ENCODE peak calls at places on chromosomes 11 and 22, in six cellular contexts. W, Z, Q, I, Y and J are unnamed samples.

GRCh38 chr11:79440451-79441158 is at the start of gene TENM4:
- DNase-seq in W (peak), Z (peak), Q (peak), I (peak), Y (peak), J (no peak)

GRCh38 chr11:72684236-72684912 is 10.2 kb upstream of the PDE2A start:
- DNase-seq in W (peak), Z (peak), Q (peak), I (peak), Y (no peak), J (peak)

GRCh38 chr11:9765320-9766101 is 101.6 kb downstream of the SWAP70 start:
- DNase-seq in W (no peak), Z (no peak), Q (no peak), I (peak), Y (no peak), J (no peak)

GRCh38 chr22:34324763-34325162 is 404.5 kb upstream of the LARGE1 start:
- DNase-seq in W (no peak), Z (no peak), Q (no peak), I (no peak), Y (no peak), J (no peak)

GRCh38 chr22:19959043-19959586 is 17.5 kb upstream of the TXNRD2 start:
- DNase-seq in W (no peak), Z (no peak), Q (peak), I (peak), Y (no peak), J (peak)

GRCh38 chr11:74090701-74091100 is 80.1 kb downstream of the C2CD3 start:
- DNase-seq in W (no peak), Z (no peak), Q (no peak), I (no peak), Y (no peak), J (peak)

GRCh38 chr11:60915250-60915914 is 1.4 kb downstream of the TMEM109 start:
- DNase-seq in W (peak), Z (peak), Q (no peak), I (peak), Y (no peak), J (peak)

GRCh38 chr11:134270250-134270714 is 5.9 kb upstream of the GLB1L3 start:
- DNase-seq in W (no peak), Z (peak), Q (no peak), I (peak), Y (no peak), J (no peak)

GRCh38 chr11:111538407-111539114 is 2.0 kb upstream of the LAYN start:
- DNase-seq in W (peak), Z (peak), Q (no peak), I (no peak), Y (no peak), J (no peak)

GRCh38 chr22:39634530-39635399 is 64.2 kb downstream of the CACNA1I start:
- DNase-seq in W (no peak), Z (no peak), Q (no peak), I (peak), Y (peak), J (peak)

GRCh38 chr11:85672111-85672875 is 7.4 kb upstream of the CREBZF start:
- DNase-seq in W (no peak), Z (no peak), Q (no peak), I (no peak), Y (no peak), J (no peak)

GRCh38 chr11:13368041-13368446 is 90.5 kb downstream of the BMAL1 start:
- DNase-seq in W (no peak), Z (no peak), Q (no peak), I (no peak), Y (no peak), J (no peak)

GRCh38 chr22:47600791-47601400 is 838.4 kb downstream of the TBC1D22A start:
- DNase-seq in W (no peak), Z (no peak), Q (no peak), I (no peak), Y (no peak), J (no peak)

GRCh38 chr22:33605201-33605600 is 315.1 kb downstream of the LARGE1 start:
- DNase-seq in W (no peak), Z (no peak), Q (no peak), I (no peak), Y (peak), J (no peak)

GRCh38 chr11:72582206-72583176 is 91.7 kb downstream of the PDE2A start:
- DNase-seq in W (no peak), Z (no peak), Q (no peak), I (peak), Y (no peak), J (no peak)

GRCh38 chr22:48975886-48976285 is 851.8 kb downstream of the BRD1 start:
- DNase-seq in W (no peak), Z (no peak), Q (no peak), I (no peak), Y (no peak), J (no peak)

GRCh38 chr22:23093090-23093788 is 22.9 kb downstream of the GNAZ start:
- DNase-seq in W (no peak), Z (no peak), Q (no peak), I (no peak), Y (no peak), J (no peak)

GRCh38 chr11:1116666-1117390 is 40.9 kb upstream of the MUC5AC start:
- DNase-seq in W (no peak), Z (no peak), Q (no peak), I (peak), Y (no peak), J (no peak)

GRCh38 chr22:35842954-35843353 is 125.3 kb downstream of the APOL5 start:
- DNase-seq in W (peak), Z (peak), Q (no peak), I (peak), Y (no peak), J (peak)

GRCh38 chr22:50246242-50247175 is 1.7 kb upstream of the TUBGCP6 start:
- DNase-seq in W (no peak), Z (no peak), Q (no peak), I (no peak), Y (no peak), J (peak)

GRCh38 chr11:45560153-45560934 is 105.1 kb downstream of the CHST1 start:
- DNase-seq in W (no peak), Z (no peak), Q (no peak), I (no peak), Y (no peak), J (no peak)

GRCh38 chr11:61347916-61348461 is 13.7 kb downstream of the CYB561A3 start:
- DNase-seq in W (no peak), Z (no peak), Q (no peak), I (no peak), Y (no peak), J (no peak)

GRCh38 chr22:18731075-18731666 is 119.5 kb upstream of the RIMBP3 start:
- DNase-seq in W (no peak), Z (no peak), Q (no peak), I (no peak), Y (no peak), J (no peak)

GRCh38 chr11:32056445-32056844 is 34.4 kb upstream of the RCN1 start:
- DNase-seq in W (no peak), Z (no peak), Q (no peak), I (no peak), Y (peak), J (no peak)

GRCh38 chr11:57644748-57645715 is 4.7 kb downstream of the YPEL4 start:
- DNase-seq in W (peak), Z (peak), Q (peak), I (peak), Y (no peak), J (peak)

GRCh38 chr11:35235944-35236666 is 97.1 kb downstream of the CD44 start:
- DNase-seq in W (no peak), Z (no peak), Q (no peak), I (no peak), Y (peak), J (peak)

GRCh38 chr11:70352601-70353000 is 45.7 kb upstream of the CTTN start:
- DNase-seq in W (no peak), Z (no peak), Q (no peak), I (no peak), Y (no peak), J (no peak)

GRCh38 chr11:37502202-37502601 is 904.2 kb upstream of the RAG2 start:
- DNase-seq in W (peak), Z (peak), Q (no peak), I (no peak), Y (no peak), J (no peak)

GRCh38 chr11:12890476-12890875 is 118.6 kb upstream of the RASSF10 start:
- DNase-seq in W (no peak), Z (no peak), Q (no peak), I (no peak), Y (no peak), J (no peak)

GRCh38 chr22:40679249-40679963 is at the start of gene MCHR1:
- DNase-seq in W (no peak), Z (no peak), Q (no peak), I (peak), Y (no peak), J (no peak)

GRCh38 chr11:28983780-28984179 is 875.6 kb downstream of the METTL15 start:
- DNase-seq in W (no peak), Z (no peak), Q (no peak), I (no peak), Y (no peak), J (no peak)

GRCh38 chr11:64088159-64089026 is 52.7 kb downstream of the FLRT1 start:
- DNase-seq in W (peak), Z (no peak), Q (no peak), I (peak), Y (no peak), J (no peak)
- TF ChIP-seq CTCF in W (no peak), Z (no peak), Q (no peak), I (peak), Y (no peak), J (peak)

GRCh38 chr22:32596471-32596870 is 121.9 kb downstream of the FBXO7 start:
- DNase-seq in W (no peak), Z (no peak), Q (no peak), I (no peak), Y (no peak), J (no peak)
- TF ChIP-seq CTCF in W (no peak), Z (no peak), Q (no peak), I (no peak), Y (no peak), J (no peak)

DNA sequence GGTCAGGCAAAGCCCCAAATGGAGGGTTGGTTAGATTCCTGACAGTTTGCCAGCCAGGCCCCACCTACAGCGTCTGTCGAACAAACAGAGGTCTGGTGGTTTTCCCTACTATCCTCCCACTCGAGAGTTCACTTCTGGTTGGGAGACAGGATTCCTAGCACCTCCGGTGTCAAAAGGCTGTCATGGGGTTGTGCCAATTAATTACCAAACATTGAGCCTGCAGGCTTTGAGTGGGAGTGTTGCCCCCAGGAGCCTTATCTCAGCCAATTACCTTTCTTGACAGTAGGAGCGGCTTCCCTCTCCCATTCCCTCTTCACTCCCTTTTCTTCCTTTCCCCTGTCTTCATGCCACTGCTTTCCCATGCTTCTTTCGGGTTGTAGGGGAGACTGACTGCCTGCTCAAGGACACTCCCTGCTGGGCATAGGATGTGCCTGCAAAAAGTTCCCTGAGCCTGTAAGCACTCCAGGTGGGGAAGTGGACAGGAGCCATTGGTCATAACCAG is 4.7 kb upstream of the TTC36 start:
- DNase-seq in W (no peak), Z (no peak), Q (no peak), I (peak), Y (no peak), J (peak)
- TF ChIP-seq CTCF in W (peak), Z (peak), Q (no peak), I (peak), Y (peak), J (no peak)

GRCh38 chr11:67689178-67689577 is 14.8 kb upstream of the ALDH3B2 start:
- DNase-seq in W (no peak), Z (no peak), Q (no peak), I (no peak), Y (no peak), J (no peak)

GRCh38 chr11:67687986-67688385 is 13.6 kb upstream of the ALDH3B2 start:
- DNase-seq in W (no peak), Z (no peak), Q (no peak), I (no peak), Y (no peak), J (no peak)

GRCh38 chr11:67694875-67695555 is 20.6 kb upstream of the ALDH3B2 start:
- DNase-seq in W (no peak), Z (no peak), Q (no peak), I (no peak), Y (no peak), J (no peak)

GRCh38 chr11:67695606-67696005 is 21.2 kb upstream of the ALDH3B2 start:
- DNase-seq in W (no peak), Z (no peak), Q (no peak), I (no peak), Y (no peak), J (no peak)

DNA sequence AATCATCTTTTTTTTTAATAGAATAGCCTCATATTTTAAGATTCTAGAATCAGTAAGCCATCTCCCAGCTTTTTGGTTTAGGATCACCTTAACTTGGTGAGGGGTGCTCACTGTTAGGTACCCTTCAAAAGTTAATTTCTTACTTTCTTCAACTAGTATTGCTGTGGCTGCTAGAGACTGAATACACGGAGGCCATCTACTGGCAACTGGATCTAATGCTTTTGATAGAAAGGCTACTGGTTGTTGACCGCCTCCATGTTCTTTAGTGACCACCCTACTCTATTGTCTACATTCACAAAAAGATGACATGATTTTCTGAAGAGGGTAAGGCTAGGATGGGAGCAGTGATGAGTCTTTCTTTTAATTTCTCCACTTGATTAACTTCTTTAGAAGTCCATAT is 16.7 kb upstream of the ALDH3B2 start:
- DNase-seq in W (no peak), Z (no peak), Q (no peak), I (no peak), Y (no peak), J (no peak)
- TF ChIP-seq CTCF in W (no peak), Z (no peak), Q (no peak), I (peak), Y (no peak), J (peak)

GRCh38 chr11:68950268-68950667 is 30.5 kb downstream of the MRGPRD start:
- DNase-seq in W (no peak), Z (no peak), Q (no peak), I (peak), Y (no peak), J (no peak)
- TF ChIP-seq CTCF in W (no peak), Z (peak), Q (no peak), I (peak), Y (peak), J (no peak)

GRCh38 chr22:31611065-31611760 is 50.8 kb downstream of the PISD start:
- DNase-seq in W (no peak), Z (no peak), Q (no peak), I (peak), Y (no peak), J (no peak)
- TF ChIP-seq CTCF in W (no peak), Z (no peak), Q (no peak), I (peak), Y (no peak), J (no peak)

DNA sequence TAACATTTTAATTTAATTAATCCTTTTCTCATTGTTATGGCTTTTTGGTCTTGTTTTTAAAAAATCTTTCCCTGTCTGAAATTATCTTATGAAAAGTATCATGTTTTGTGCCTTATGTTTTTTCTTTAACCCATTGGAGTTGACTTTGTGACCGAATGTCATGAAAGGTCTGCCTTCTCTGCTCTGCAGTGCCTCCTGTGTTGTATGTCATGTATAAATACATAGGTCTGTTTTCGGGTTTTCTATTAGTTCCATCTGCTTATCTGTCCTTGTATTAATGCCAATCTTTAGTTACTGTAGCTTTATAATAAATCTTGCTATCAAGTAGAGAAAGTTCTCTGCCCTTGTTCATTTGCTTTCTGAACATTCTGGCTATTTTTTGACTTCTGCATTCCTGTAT is 73.0 kb downstream of the ZBTB44 start:
- DNase-seq in W (no peak), Z (no peak), Q (no peak), I (no peak), Y (no peak), J (no peak)
- TF ChIP-seq CTCF in W (no peak), Z (peak), Q (no peak), I (peak), Y (no peak), J (no peak)

DNA sequence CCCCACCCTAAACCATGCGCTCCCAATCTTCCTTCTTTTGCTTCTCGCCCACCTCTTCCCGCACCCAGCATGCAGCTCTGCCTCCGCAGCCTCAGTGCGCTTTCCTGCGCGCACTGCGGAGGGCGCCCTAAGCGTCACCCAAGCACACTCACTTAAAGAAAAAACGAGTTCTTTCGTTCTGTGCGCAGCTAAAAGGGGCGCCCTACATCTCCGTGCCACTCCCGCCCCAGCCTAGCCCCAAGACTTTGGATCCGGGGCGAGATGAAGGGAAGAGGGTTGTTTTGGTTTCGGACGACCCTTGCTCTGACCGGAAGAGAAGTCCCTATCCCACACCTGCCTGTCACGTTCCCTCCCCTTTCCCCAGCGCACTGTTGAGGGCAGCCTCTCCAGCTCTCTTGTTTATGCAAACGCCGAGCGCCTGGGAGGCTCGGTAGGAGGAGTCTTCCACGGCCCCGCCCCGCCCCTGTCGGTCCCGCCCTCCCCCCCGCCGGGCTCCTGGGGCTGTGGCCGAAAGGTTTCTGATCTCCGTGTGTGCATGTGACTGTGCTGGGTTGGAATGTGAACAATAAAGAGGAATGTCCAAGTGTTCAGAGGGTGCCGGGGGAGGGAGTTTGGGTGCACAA is 5.3 kb downstream of the VSIG2 start:
- DNase-seq in W (peak), Z (peak), Q (peak), I (peak), Y (peak), J (peak)
- TF ChIP-seq CTCF in W (peak), Z (peak), Q (no peak), I (peak), Y (peak), J (peak)

DNA sequence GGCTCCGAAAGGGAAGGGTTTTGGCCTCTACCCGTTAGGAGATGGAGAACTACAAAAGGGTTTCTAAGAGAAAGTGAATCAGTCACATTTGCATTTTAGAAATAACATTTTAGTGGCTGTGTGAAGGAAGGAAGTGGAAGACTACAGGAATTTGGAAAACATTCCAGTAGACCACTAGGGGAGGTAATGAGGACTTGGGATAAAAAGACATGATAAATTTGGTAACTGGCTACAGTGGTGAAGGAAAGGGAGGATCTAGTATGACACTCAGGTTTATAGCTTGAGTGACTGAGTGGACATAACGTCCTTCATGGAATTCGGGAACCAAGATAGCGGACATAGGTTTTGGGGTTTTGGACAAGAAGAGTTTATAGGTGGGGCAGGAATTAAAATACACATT is 7.0 kb upstream of the RRM1 start:
- DNase-seq in W (no peak), Z (no peak), Q (no peak), I (no peak), Y (no peak), J (no peak)
- TF ChIP-seq CTCF in W (no peak), Z (no peak), Q (no peak), I (peak), Y (no peak), J (no peak)

GRCh38 chr11:114909866-114910265 is 231.5 kb downstream of the NXPE2 start:
- DNase-seq in W (no peak), Z (no peak), Q (no peak), I (peak), Y (no peak), J (no peak)
- TF ChIP-seq CTCF in W (no peak), Z (no peak), Q (no peak), I (peak), Y (no peak), J (no peak)